ENCODE peak calls at places on chromosomes 16 and 17, in seven cellular contexts. One of them, this sample, is unnamed.

GRCh38 chr16:78669994-78670393 is 570.5 kb downstream of the WWOX start:
- DNase-seq in BJ: no peak
- DNase-seq in cardiac muscle cell: no peak
- DNase-seq in CD4-positive, alpha-beta memory T cell: no peak
- DNase-seq in GM23248: peak; percentile 55
- DNase-seq in PC-3: no peak
- DNase-seq in Karpas-422: peak; percentile 16
- DNase-seq in this sample: no peak

GRCh38 chr16:26988186-26988585 is 78.5 kb upstream of the C16orf82 start:
- DNase-seq in BJ: no peak
- DNase-seq in PC-3: no peak
- DNase-seq in GM23248: no peak
- DNase-seq in Karpas-422: no peak
- DNase-seq in CD4-positive, alpha-beta memory T cell: no peak
- DNase-seq in cardiac muscle cell: no peak
- DNase-seq in this sample: no peak

GRCh38 chr17:63189082-63189481 is 223.0 kb downstream of the TANC2 start:
- DNase-seq in PC-3: peak; percentile 66
- DNase-seq in BJ: no peak
- DNase-seq in CD4-positive, alpha-beta memory T cell: no peak
- DNase-seq in GM23248: peak; percentile 86
- DNase-seq in cardiac muscle cell: no peak
- DNase-seq in Karpas-422: no peak
- DNase-seq in this sample: no peak

GRCh38 chr17:78144736-78145641 is 1.2 kb upstream of the C17orf99 start:
- DNase-seq in BJ: no peak
- DNase-seq in cardiac muscle cell: no peak
- DNase-seq in Karpas-422: no peak
- DNase-seq in PC-3: peak; percentile 65
- DNase-seq in GM23248: no peak
- DNase-seq in CD4-positive, alpha-beta memory T cell: no peak
- DNase-seq in this sample: peak; percentile 41

GRCh38 chr17:44203731-44204452 is 4.2 kb upstream of the ATXN7L3 start:
- DNase-seq in PC-3: peak; percentile 67
- DNase-seq in BJ: no peak
- DNase-seq in cardiac muscle cell: peak; percentile 62
- DNase-seq in CD4-positive, alpha-beta memory T cell: peak; percentile 43
- DNase-seq in GM23248: peak; percentile 74
- DNase-seq in Karpas-422: peak; percentile 94
- DNase-seq in this sample: no peak

GRCh38 chr16:84069540-84069939 is 26.9 kb upstream of the SLC38A8 start:
- DNase-seq in GM23248: no peak
- DNase-seq in PC-3: no peak
- DNase-seq in CD4-positive, alpha-beta memory T cell: no peak
- DNase-seq in BJ: no peak
- DNase-seq in cardiac muscle cell: no peak
- DNase-seq in Karpas-422: no peak
- DNase-seq in this sample: no peak

GRCh38 chr16:68707341-68708152 is 29.5 kb upstream of the CDH1 start:
- DNase-seq in cardiac muscle cell: peak; percentile 62
- DNase-seq in CD4-positive, alpha-beta memory T cell: no peak
- DNase-seq in PC-3: peak; percentile 80
- DNase-seq in BJ: no peak
- DNase-seq in Karpas-422: no peak
- DNase-seq in GM23248: no peak
- DNase-seq in this sample: no peak

GRCh38 chr17:15048933-15049539 is 216.1 kb downstream of the PMP22 start:
- DNase-seq in cardiac muscle cell: peak; percentile 3
- DNase-seq in BJ: no peak
- DNase-seq in CD4-positive, alpha-beta memory T cell: no peak
- DNase-seq in GM23248: no peak
- DNase-seq in PC-3: no peak
- DNase-seq in Karpas-422: no peak
- DNase-seq in this sample: no peak

GRCh38 chr16:3456374-3456773 is 12.9 kb downstream of the NAA60 start:
- DNase-seq in Karpas-422: no peak
- DNase-seq in cardiac muscle cell: no peak
- DNase-seq in GM23248: peak; percentile 69
- DNase-seq in PC-3: no peak
- DNase-seq in CD4-positive, alpha-beta memory T cell: no peak
- DNase-seq in BJ: no peak
- DNase-seq in this sample: no peak

GRCh38 chr17:21075739-21076085 is 32.9 kb upstream of the USP22 start:
- DNase-seq in GM23248: no peak
- DNase-seq in cardiac muscle cell: no peak
- DNase-seq in PC-3: no peak
- DNase-seq in Karpas-422: no peak
- DNase-seq in CD4-positive, alpha-beta memory T cell: no peak
- DNase-seq in BJ: no peak
- DNase-seq in this sample: no peak

GRCh38 chr17:66633322-66633965 is 201.5 kb upstream of the CACNG5 start:
- DNase-seq in CD4-positive, alpha-beta memory T cell: no peak
- DNase-seq in BJ: no peak
- DNase-seq in PC-3: no peak
- DNase-seq in cardiac muscle cell: peak; percentile 7
- DNase-seq in Karpas-422: peak; percentile 40
- DNase-seq in GM23248: peak; percentile 66
- DNase-seq in this sample: no peak

GRCh38 chr17:21370430-21370829 is 5.7 kb upstream of the KCNJ12 start:
- DNase-seq in Karpas-422: peak; percentile 82
- DNase-seq in GM23248: no peak
- DNase-seq in cardiac muscle cell: peak; percentile 94
- DNase-seq in PC-3: no peak
- DNase-seq in CD4-positive, alpha-beta memory T cell: no peak
- DNase-seq in BJ: no peak
- DNase-seq in this sample: no peak

GRCh38 chr17:1713878-1714487 is 3.8 kb upstream of the TLCD2 start:
- DNase-seq in cardiac muscle cell: peak; percentile 70
- DNase-seq in CD4-positive, alpha-beta memory T cell: no peak
- DNase-seq in PC-3: peak; percentile 56
- DNase-seq in GM23248: peak; percentile 48
- DNase-seq in BJ: no peak
- DNase-seq in Karpas-422: no peak
- DNase-seq in this sample: no peak

GRCh38 chr16:88355389-88356123 is 27.2 kb upstream of the ZNF469 start:
- DNase-seq in GM23248: no peak
- DNase-seq in PC-3: no peak
- DNase-seq in Karpas-422: no peak
- DNase-seq in CD4-positive, alpha-beta memory T cell: no peak
- DNase-seq in BJ: no peak
- DNase-seq in cardiac muscle cell: no peak
- DNase-seq in this sample: no peak

GRCh38 chr17:4199818-4200402 is 56.9 kb downstream of the CYB5D2 start:
- DNase-seq in Karpas-422: peak; percentile 85
- DNase-seq in cardiac muscle cell: peak; percentile 44
- DNase-seq in PC-3: peak; percentile 39
- DNase-seq in CD4-positive, alpha-beta memory T cell: peak; percentile 42
- DNase-seq in BJ: no peak
- DNase-seq in GM23248: peak; percentile 72
- DNase-seq in this sample: no peak

GRCh38 chr17:43791589-43791988 is 11.4 kb downstream of the CFAP97D1 start:
- DNase-seq in GM23248: peak; percentile 51
- DNase-seq in CD4-positive, alpha-beta memory T cell: peak; percentile 9
- DNase-seq in BJ: no peak
- DNase-seq in Karpas-422: peak; percentile 66
- DNase-seq in PC-3: peak; percentile 84
- DNase-seq in cardiac muscle cell: peak; percentile 56
- DNase-seq in this sample: no peak

GRCh38 chr16:86930663-86931062 is 352.3 kb downstream of the FOXL1 start:
- DNase-seq in cardiac muscle cell: no peak
- DNase-seq in Karpas-422: no peak
- DNase-seq in CD4-positive, alpha-beta memory T cell: no peak
- DNase-seq in BJ: no peak
- DNase-seq in GM23248: no peak
- DNase-seq in PC-3: no peak
- DNase-seq in this sample: no peak
- H3K27me3 ChIP-seq in cardiac muscle cell: no peaks in the 10 kb centered on the region
- H3K27me3 ChIP-seq in Karpas-422: no peaks in the 10 kb centered on the region
- H3K27me3 ChIP-seq in CD4-positive, alpha-beta memory T cell: peaks cover 18% of the 10 kb centered on the region
- H3K27me3 ChIP-seq in BJ: peaks cover 24% of the 10 kb centered on the region
- H3K27me3 ChIP-seq in GM23248: peaks cover 16% of the 10 kb centered on the region
- H3K27me3 ChIP-seq in PC-3: no peaks in the 10 kb centered on the region
- H3K27me3 ChIP-seq in this sample: no peaks in the 10 kb centered on the region

GRCh38 chr17:17993366-17993765 is 20.7 kb downstream of the DRC3 start:
- DNase-seq in Karpas-422: no peak
- DNase-seq in cardiac muscle cell: no peak
- DNase-seq in BJ: no peak
- DNase-seq in PC-3: no peak
- DNase-seq in GM23248: peak; percentile 52
- DNase-seq in CD4-positive, alpha-beta memory T cell: no peak
- DNase-seq in this sample: no peak

GRCh38 chr17:17994770-17995169 is 22.1 kb downstream of the DRC3 start:
- DNase-seq in Karpas-422: no peak
- DNase-seq in PC-3: no peak
- DNase-seq in cardiac muscle cell: no peak
- DNase-seq in GM23248: peak; percentile 31
- DNase-seq in CD4-positive, alpha-beta memory T cell: no peak
- DNase-seq in BJ: no peak
- DNase-seq in this sample: no peak

GRCh38 chr17:17990282-17990681 is 17.6 kb downstream of the DRC3 start:
- DNase-seq in GM23248: peak; percentile 33
- DNase-seq in BJ: no peak
- DNase-seq in CD4-positive, alpha-beta memory T cell: no peak
- DNase-seq in cardiac muscle cell: no peak
- DNase-seq in Karpas-422: no peak
- DNase-seq in PC-3: peak; percentile 88
- DNase-seq in this sample: no peak

GRCh38 chr17:17993852-17994251 is 21.2 kb downstream of the DRC3 start:
- DNase-seq in Karpas-422: no peak
- DNase-seq in PC-3: no peak
- DNase-seq in GM23248: no peak
- DNase-seq in BJ: no peak
- DNase-seq in CD4-positive, alpha-beta memory T cell: no peak
- DNase-seq in cardiac muscle cell: no peak
- DNase-seq in this sample: no peak

GRCh38 chr17:17994271-17994670 is 21.6 kb downstream of the DRC3 start:
- DNase-seq in cardiac muscle cell: peak; percentile 62
- DNase-seq in PC-3: peak; percentile 35
- DNase-seq in Karpas-422: peak; percentile 87
- DNase-seq in CD4-positive, alpha-beta memory T cell: no peak
- DNase-seq in GM23248: peak; percentile 37
- DNase-seq in BJ: no peak
- DNase-seq in this sample: no peak
- H3K4me3 ChIP-seq in cardiac muscle cell: no peak overlapping the region
- H3K4me3 ChIP-seq in PC-3: no peak overlapping the region
- H3K4me3 ChIP-seq in Karpas-422: no peak overlapping the region
- H3K4me3 ChIP-seq in CD4-positive, alpha-beta memory T cell: no peak overlapping the region
- H3K4me3 ChIP-seq in GM23248: no peak overlapping the region
- H3K4me3 ChIP-seq in BJ: no peak overlapping the region
- H3K4me3 ChIP-seq in this sample: no peak overlapping the region

GRCh38 chr16:23863511-23864422 is 28.0 kb downstream of the PRKCB start:
- DNase-seq in PC-3: no peak
- DNase-seq in CD4-positive, alpha-beta memory T cell: peak; percentile 62
- DNase-seq in Karpas-422: peak; percentile 91
- DNase-seq in BJ: no peak
- DNase-seq in GM23248: no peak
- DNase-seq in cardiac muscle cell: no peak
- DNase-seq in this sample: peak; percentile 73

GRCh38 chr16:23859713-23860269 is 24.0 kb downstream of the PRKCB start:
- DNase-seq in BJ: no peak
- DNase-seq in GM23248: no peak
- DNase-seq in CD4-positive, alpha-beta memory T cell: no peak
- DNase-seq in Karpas-422: peak; percentile 77
- DNase-seq in cardiac muscle cell: no peak
- DNase-seq in PC-3: no peak
- DNase-seq in this sample: no peak

GRCh38 chr16:23862556-23862955 is 26.8 kb downstream of the PRKCB start:
- DNase-seq in Karpas-422: no peak
- DNase-seq in cardiac muscle cell: no peak
- DNase-seq in PC-3: no peak
- DNase-seq in CD4-positive, alpha-beta memory T cell: no peak
- DNase-seq in BJ: no peak
- DNase-seq in GM23248: no peak
- DNase-seq in this sample: no peak

GRCh38 chr16:23858496-23859062 is 22.8 kb downstream of the PRKCB start:
- DNase-seq in cardiac muscle cell: no peak
- DNase-seq in BJ: no peak
- DNase-seq in CD4-positive, alpha-beta memory T cell: no peak
- DNase-seq in PC-3: no peak
- DNase-seq in GM23248: peak; percentile 5
- DNase-seq in Karpas-422: no peak
- DNase-seq in this sample: no peak

GRCh38 chr16:23861874-23862273 is 26.1 kb downstream of the PRKCB start:
- DNase-seq in Karpas-422: no peak
- DNase-seq in cardiac muscle cell: no peak
- DNase-seq in CD4-positive, alpha-beta memory T cell: no peak
- DNase-seq in GM23248: no peak
- DNase-seq in PC-3: no peak
- DNase-seq in BJ: no peak
- DNase-seq in this sample: no peak
- H3K27me3 ChIP-seq in Karpas-422: no peaks in the 10 kb centered on the region
- H3K27me3 ChIP-seq in cardiac muscle cell: peaks cover 20% of the 10 kb centered on the region
- H3K27me3 ChIP-seq in CD4-positive, alpha-beta memory T cell: no peaks in the 10 kb centered on the region
- H3K27me3 ChIP-seq in GM23248: no peaks in the 10 kb centered on the region
- H3K27me3 ChIP-seq in PC-3: peaks cover 40% of the 10 kb centered on the region
- H3K27me3 ChIP-seq in BJ: no peaks in the 10 kb centered on the region
- H3K27me3 ChIP-seq in this sample: no peaks in the 10 kb centered on the region

GRCh38 chr17:28626818-28627217 is 12.8 kb upstream of the RSKR start:
- DNase-seq in BJ: no peak
- DNase-seq in CD4-positive, alpha-beta memory T cell: no peak
- DNase-seq in Karpas-422: no peak
- DNase-seq in GM23248: no peak
- DNase-seq in cardiac muscle cell: no peak
- DNase-seq in PC-3: no peak
- DNase-seq in this sample: no peak
- H3K4me3 ChIP-seq in BJ: no peak overlapping the region
- H3K4me3 ChIP-seq in CD4-positive, alpha-beta memory T cell: no peak overlapping the region
- H3K4me3 ChIP-seq in Karpas-422: no peak overlapping the region
- H3K4me3 ChIP-seq in GM23248: no peak overlapping the region
- H3K4me3 ChIP-seq in cardiac muscle cell: no peak overlapping the region
- H3K4me3 ChIP-seq in PC-3: no peak overlapping the region
- H3K4me3 ChIP-seq in this sample: no peak overlapping the region

GRCh38 chr17:74123866-74124265 is 79.6 kb upstream of the RPL38 start:
- DNase-seq in CD4-positive, alpha-beta memory T cell: no peak
- DNase-seq in BJ: no peak
- DNase-seq in PC-3: no peak
- DNase-seq in Karpas-422: no peak
- DNase-seq in GM23248: no peak
- DNase-seq in cardiac muscle cell: no peak
- DNase-seq in this sample: no peak
- H3K27me3 ChIP-seq in CD4-positive, alpha-beta memory T cell: no peaks in the 10 kb centered on the region
- H3K27me3 ChIP-seq in BJ: no peaks in the 10 kb centered on the region
- H3K27me3 ChIP-seq in PC-3: peaks cover 32% of the 10 kb centered on the region
- H3K27me3 ChIP-seq in Karpas-422: no peaks in the 10 kb centered on the region
- H3K27me3 ChIP-seq in GM23248: peaks cover 3% of the 10 kb centered on the region
- H3K27me3 ChIP-seq in cardiac muscle cell: no peaks in the 10 kb centered on the region
- H3K27me3 ChIP-seq in this sample: peaks cover 2% of the 10 kb centered on the region

GRCh38 chr17:8643855-8644506 is 13.5 kb upstream of the MYH10 start:
- DNase-seq in BJ: no peak
- DNase-seq in GM23248: no peak
- DNase-seq in Karpas-422: no peak
- DNase-seq in CD4-positive, alpha-beta memory T cell: no peak
- DNase-seq in cardiac muscle cell: no peak
- DNase-seq in PC-3: no peak
- DNase-seq in this sample: no peak
- H3K4me3 ChIP-seq in BJ: no peak overlapping the region
- H3K4me3 ChIP-seq in GM23248: no peak overlapping the region
- H3K4me3 ChIP-seq in Karpas-422: no peak overlapping the region
- H3K4me3 ChIP-seq in CD4-positive, alpha-beta memory T cell: no peak overlapping the region
- H3K4me3 ChIP-seq in cardiac muscle cell: no peak overlapping the region
- H3K4me3 ChIP-seq in PC-3: no peak overlapping the region
- H3K4me3 ChIP-seq in this sample: no peak overlapping the region

GRCh38 chr16:86515420-86515779 is 5.1 kb downstream of the FOXF1 start:
- DNase-seq in GM23248: no peak
- DNase-seq in CD4-positive, alpha-beta memory T cell: no peak
- DNase-seq in cardiac muscle cell: no peak
- DNase-seq in PC-3: no peak
- DNase-seq in BJ: no peak
- DNase-seq in Karpas-422: no peak
- DNase-seq in this sample: no peak
- H3K27me3 ChIP-seq in GM23248: peaks cover 3% of the 10 kb centered on the region
- H3K27me3 ChIP-seq in CD4-positive, alpha-beta memory T cell: no peaks in the 10 kb centered on the region
- H3K27me3 ChIP-seq in cardiac muscle cell: peaks cover 90% of the 10 kb centered on the region
- H3K27me3 ChIP-seq in PC-3: peaks cover 52% of the 10 kb centered on the region
- H3K27me3 ChIP-seq in BJ: no peaks in the 10 kb centered on the region
- H3K27me3 ChIP-seq in Karpas-422: no peaks in the 10 kb centered on the region
- H3K27me3 ChIP-seq in this sample: no peaks in the 10 kb centered on the region